ENCODE peak calls at places on chromosome 5, in four cellular contexts. Y is PC-3, N is pancreas, W is Peyer's patch. H is an unnamed sample. For H3K4me1 and H3K9me3, the result is how much of the 10 kb centered on the place peaks cover.

GRCh38 chr5:177399903-177400868 is at the start of gene PFN3:
- DNase-seq in Y (no peak), N (no peak), W (peak), H (no peak)

GRCh38 chr5:139637438-139638089 is 10.6 kb upstream of the CXXC5 start:
- DNase-seq in Y (peak), N (peak), W (peak), H (peak)

GRCh38 chr5:135215617-135215995 is 181.6 kb upstream of the PITX1 start:
- DNase-seq in Y (no peak), N (no peak), W (peak), H (no peak)

GRCh38 chr5:65468633-65469032 is 13.1 kb downstream of the ADAMTS6 start:
- DNase-seq in Y (peak), N (no peak), W (no peak), H (no peak)

GRCh38 chr5:161051920-161052500 is 200.0 kb upstream of the ATP10B start:
- DNase-seq in Y (peak), N (no peak), W (no peak), H (no peak)

GRCh38 chr5:61182449-61182848 is 20.2 kb upstream of the SMIM15 start:
- DNase-seq in Y (no peak), N (no peak), W (no peak), H (no peak)

GRCh38 chr5:167814828-167815227 is 476.6 kb upstream of the WWC1 start:
- DNase-seq in Y (peak), N (no peak), W (no peak), H (no peak)

GRCh38 chr5:170541146-170541769 is 37.4 kb downstream of the KCNIP1 start:
- DNase-seq in Y (no peak), N (no peak), W (no peak), H (no peak)

GRCh38 chr5:145260670-145261069 is 574.5 kb downstream of the PRELID2 start:
- DNase-seq in Y (no peak), N (no peak), W (no peak), H (no peak)

GRCh38 chr5:174844971-174845370 is 120.6 kb downstream of the MSX2 start:
- DNase-seq in Y (no peak), N (no peak), W (no peak), H (no peak)

GRCh38 chr5:40223884-40224402 is 455.8 kb upstream of the PTGER4 start:
- DNase-seq in Y (peak), N (no peak), W (no peak), H (peak)

GRCh38 chr5:104267282-104268015 is 704.9 kb upstream of the NUDT12 start:
- DNase-seq in Y (no peak), N (no peak), W (no peak), H (no peak)

GRCh38 chr5:58106754-58107410 is 353.0 kb downstream of the PLK2 start:
- DNase-seq in Y (no peak), N (no peak), W (no peak), H (no peak)

GRCh38 chr5:60972225-60972624 is 27.2 kb downstream of the NDUFAF2 start:
- DNase-seq in Y (no peak), N (no peak), W (no peak), H (no peak)

GRCh38 chr5:76689321-76690026 is 26.5 kb upstream of the F2R start:
- DNase-seq in Y (peak), N (no peak), W (no peak), H (no peak)

GRCh38 chr5:76256116-76256889 is 146.8 kb upstream of the IQGAP2 start:
- DNase-seq in Y (peak), N (peak), W (peak), H (peak)

GRCh38 chr5:14443665-14444064 is 137.9 kb upstream of the OTULINL start:
- DNase-seq in Y (peak), N (no peak), W (no peak), H (no peak)
- H3K4me1 ChIP-seq in Y (under half), N (under half), W (under half), H (under half)

DNA sequence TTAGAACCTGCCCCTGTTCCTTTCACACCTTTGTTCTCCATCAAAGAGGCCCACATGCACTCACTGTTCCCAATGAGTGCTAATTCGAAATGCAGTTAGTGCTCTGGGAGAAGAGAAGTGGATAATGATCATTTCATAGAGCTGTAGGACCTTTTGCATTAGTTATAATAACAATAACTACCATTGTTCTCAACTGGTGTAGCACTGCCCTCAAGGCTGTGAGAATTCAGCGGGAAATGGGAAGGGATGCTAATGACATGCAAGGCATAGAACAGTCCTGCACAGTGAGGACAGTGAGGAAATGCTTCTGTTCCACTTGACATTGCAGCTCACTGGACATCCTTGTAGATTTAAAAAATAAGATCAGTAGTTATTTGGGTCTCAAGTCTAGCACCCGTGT is 187.4 kb downstream of the FBXL7 start:
- DNase-seq in Y (no peak), N (no peak), W (no peak), H (no peak)
- H3K9me3 ChIP-seq in Y (under half), N (under half), W (under half), H (under half)

GRCh38 chr5:66744040-66744439 is 147.8 kb downstream of the MAST4 start:
- DNase-seq in Y (no peak), N (no peak), W (no peak), H (no peak)

GRCh38 chr5:66743344-66743743 is 147.2 kb downstream of the MAST4 start:
- DNase-seq in Y (no peak), N (no peak), W (no peak), H (no peak)

GRCh38 chr5:66741394-66741793 is 145.2 kb downstream of the MAST4 start:
- DNase-seq in Y (peak), N (no peak), W (no peak), H (no peak)

GRCh38 chr5:66742083-66742895 is 146.1 kb downstream of the MAST4 start:
- DNase-seq in Y (no peak), N (peak), W (no peak), H (no peak)

DNA sequence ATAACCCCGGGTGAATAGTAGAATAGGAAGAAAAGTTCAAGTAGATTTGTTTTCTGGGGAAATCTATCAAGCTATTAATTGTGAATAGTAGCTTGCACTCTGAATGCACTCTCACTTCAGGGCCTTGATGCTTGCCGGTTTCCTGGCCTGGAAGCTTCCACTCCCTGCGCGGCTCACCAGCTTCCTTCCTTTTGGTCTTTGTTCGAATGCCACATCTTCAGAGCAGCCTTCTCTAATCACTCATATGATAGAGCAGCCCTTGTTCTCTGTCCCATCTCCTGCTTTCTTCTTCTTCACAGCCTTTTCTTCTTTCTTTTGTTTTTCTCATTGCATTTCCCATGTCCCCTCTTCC is 146.7 kb downstream of the MAST4 start:
- DNase-seq in Y (no peak), N (no peak), W (no peak), H (no peak)
- H3K27ac ChIP-seq in Y (no peak), N (no peak), W (no peak), H (no peak)

GRCh38 chr5:113109344-113109743 is 132.7 kb downstream of the DCP2 start:
- DNase-seq in Y (no peak), N (no peak), W (no peak), H (no peak)
- H3K4me1 ChIP-seq in Y (under half), N (under half), W (under half), H (under half)

GRCh38 chr5:149816661-149817060 is 86.6 kb downstream of the PPARGC1B start:
- DNase-seq in Y (no peak), N (no peak), W (no peak), H (no peak)
- H3K9me3 ChIP-seq in Y (under half), N (under half), W (under half), H (under half)

DNA sequence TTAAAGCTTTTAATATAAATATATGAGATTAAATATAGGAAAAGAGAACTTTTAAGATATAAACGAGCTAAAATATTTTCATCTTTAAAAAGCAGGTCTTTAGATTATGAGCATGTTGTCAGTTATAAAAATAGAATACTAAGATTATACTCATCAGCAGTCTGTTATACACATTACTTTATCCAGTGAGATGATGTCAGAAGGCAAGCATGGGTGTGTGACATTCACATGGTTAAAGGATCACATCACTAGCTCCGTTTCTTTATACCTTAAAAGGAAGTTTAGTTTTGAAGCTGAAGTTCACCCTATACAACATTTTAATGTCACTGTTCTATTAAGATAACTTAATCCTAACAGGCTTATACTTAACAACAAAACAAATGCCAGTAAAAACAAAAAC is 59.7 kb downstream of the RICTOR start:
- DNase-seq in Y (no peak), N (no peak), W (no peak), H (no peak)
- H3K27ac ChIP-seq in Y (no peak), N (no peak), W (no peak), H (no peak)

GRCh38 chr5:54738118-54738972 is 220.8 kb downstream of the SNX18 start:
- DNase-seq in Y (peak), N (peak), W (peak), H (no peak)
- H3K4me1 ChIP-seq in Y (under half), N (under half), W (under half), H (under half)

GRCh38 chr5:179240561-179240960 is 104.7 kb downstream of the ADAMTS2 start:
- DNase-seq in Y (no peak), N (no peak), W (peak), H (no peak)
- H3K9me3 ChIP-seq in Y (under half), N (under half), W (under half), H (under half)

DNA sequence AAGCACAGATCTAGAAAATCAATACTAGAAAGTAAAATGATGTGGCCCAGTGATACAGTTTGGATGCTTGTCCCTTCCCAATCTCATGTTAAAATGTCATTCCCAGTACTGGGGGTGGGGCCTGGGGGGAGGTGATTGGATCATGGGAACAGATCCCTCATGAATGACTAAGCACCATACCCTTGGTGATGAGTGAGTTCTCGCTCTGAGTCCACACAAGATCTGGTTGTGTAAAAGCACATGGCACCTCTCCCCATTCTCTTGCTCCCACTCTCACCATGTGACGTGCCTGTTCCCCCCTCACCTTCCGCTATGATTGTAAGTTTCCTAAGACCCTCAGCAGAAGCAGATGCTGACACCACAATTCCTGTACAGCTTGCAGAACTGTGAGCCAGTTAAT is 234.2 kb upstream of the CDH6 start:
- DNase-seq in Y (peak), N (no peak), W (no peak), H (no peak)
- H3K27ac ChIP-seq in Y (no peak), N (no peak), W (no peak), H (no peak)

H was measured in CD4-positive, alpha-beta memory T cell.